ENCODE peak calls at places on chromosomes 11 and 22, in six cellular contexts. One of them, this sample, is unnamed.

GRCh38 chr11:46247664-46248063 is 29.8 kb upstream of the CREB3L1 start:
- DNase-seq in adrenal gland: peak
- DNase-seq in natural killer cell: no peak
- DNase-seq in AG10803: peak
- DNase-seq in upper lobe of right lung: no peak
- DNase-seq in transverse colon: peak
- DNase-seq in this sample: peak

GRCh38 chr11:100930185-100930778 is 199.3 kb downstream of the PGR start:
- DNase-seq in adrenal gland: no peak
- DNase-seq in upper lobe of right lung: no peak
- DNase-seq in natural killer cell: no peak
- DNase-seq in transverse colon: no peak
- DNase-seq in AG10803: peak
- DNase-seq in this sample: peak

GRCh38 chr22:34055525-34056200 is 135.4 kb upstream of the LARGE1 start:
- DNase-seq in AG10803: peak
- DNase-seq in natural killer cell: no peak
- DNase-seq in transverse colon: no peak
- DNase-seq in adrenal gland: no peak
- DNase-seq in upper lobe of right lung: no peak
- DNase-seq in this sample: no peak

GRCh38 chr11:78277314-78277994 is 88.7 kb downstream of the USP35 start:
- DNase-seq in upper lobe of right lung: peak
- DNase-seq in transverse colon: peak
- DNase-seq in natural killer cell: no peak
- DNase-seq in adrenal gland: no peak
- DNase-seq in AG10803: no peak
- DNase-seq in this sample: no peak

GRCh38 chr11:3747704-3748103 is 49.6 kb downstream of the NUP98 start:
- DNase-seq in transverse colon: no peak
- DNase-seq in upper lobe of right lung: no peak
- DNase-seq in natural killer cell: no peak
- DNase-seq in AG10803: peak
- DNase-seq in adrenal gland: no peak
- DNase-seq in this sample: peak

GRCh38 chr22:47357086-47357485 is 594.6 kb downstream of the TBC1D22A start:
- DNase-seq in upper lobe of right lung: no peak
- DNase-seq in AG10803: no peak
- DNase-seq in natural killer cell: no peak
- DNase-seq in transverse colon: no peak
- DNase-seq in adrenal gland: no peak
- DNase-seq in this sample: no peak

GRCh38 chr22:21759631-21760030 is 24.0 kb upstream of the YPEL1 start:
- DNase-seq in transverse colon: no peak
- DNase-seq in upper lobe of right lung: no peak
- DNase-seq in adrenal gland: no peak
- DNase-seq in AG10803: no peak
- DNase-seq in natural killer cell: no peak
- DNase-seq in this sample: no peak

GRCh38 chr11:61028135-61028729 is 56.8 kb downstream of the CD6 start:
- DNase-seq in adrenal gland: no peak
- DNase-seq in upper lobe of right lung: no peak
- DNase-seq in AG10803: no peak
- DNase-seq in natural killer cell: no peak
- DNase-seq in transverse colon: peak
- DNase-seq in this sample: no peak

GRCh38 chr11:69598147-69598546 is 42.8 kb upstream of the CCND1 start:
- DNase-seq in AG10803: peak
- DNase-seq in natural killer cell: no peak
- DNase-seq in adrenal gland: no peak
- DNase-seq in upper lobe of right lung: no peak
- DNase-seq in transverse colon: no peak
- DNase-seq in this sample: peak

GRCh38 chr11:103789957-103790356 is 246.5 kb upstream of the DDI1 start:
- DNase-seq in upper lobe of right lung: no peak
- DNase-seq in AG10803: no peak
- DNase-seq in transverse colon: no peak
- DNase-seq in adrenal gland: no peak
- DNase-seq in natural killer cell: no peak
- DNase-seq in this sample: no peak

GRCh38 chr11:94649925-94650623 is 82.9 kb downstream of the PIWIL4 start:
- DNase-seq in upper lobe of right lung: no peak
- DNase-seq in natural killer cell: no peak
- DNase-seq in adrenal gland: no peak
- DNase-seq in transverse colon: no peak
- DNase-seq in AG10803: peak
- DNase-seq in this sample: peak

GRCh38 chr11:8671242-8671641 is 11.2 kb downstream of the TRIM66 start:
- DNase-seq in natural killer cell: no peak
- DNase-seq in transverse colon: peak
- DNase-seq in adrenal gland: peak
- DNase-seq in AG10803: peak
- DNase-seq in upper lobe of right lung: no peak
- DNase-seq in this sample: peak

GRCh38 chr22:46797355-46797754 is 34.9 kb downstream of the TBC1D22A start:
- DNase-seq in natural killer cell: no peak
- DNase-seq in adrenal gland: no peak
- DNase-seq in AG10803: peak
- DNase-seq in transverse colon: no peak
- DNase-seq in upper lobe of right lung: no peak
- DNase-seq in this sample: peak

GRCh38 chr11:43825217-43825816 is 55.3 kb upstream of the ALKBH3 start:
- DNase-seq in adrenal gland: peak
- DNase-seq in natural killer cell: no peak
- DNase-seq in transverse colon: no peak
- DNase-seq in upper lobe of right lung: no peak
- DNase-seq in AG10803: peak
- DNase-seq in this sample: peak
- TF ChIP-seq CTCF in adrenal gland: peak
- TF ChIP-seq CTCF in natural killer cell: peak
- TF ChIP-seq CTCF in transverse colon: peak
- TF ChIP-seq CTCF in upper lobe of right lung: peak
- TF ChIP-seq CTCF in AG10803: peak
- TF ChIP-seq CTCF in this sample: peak

GRCh38 chr11:65663634-65664200 is 1.0 kb upstream of the RELA start:
- DNase-seq in adrenal gland: peak
- DNase-seq in AG10803: peak
- DNase-seq in transverse colon: peak
- DNase-seq in natural killer cell: no peak
- DNase-seq in upper lobe of right lung: peak
- DNase-seq in this sample: peak

GRCh38 chr11:65660038-65660437 is 2.7 kb downstream of the RELA start:
- DNase-seq in adrenal gland: no peak
- DNase-seq in upper lobe of right lung: no peak
- DNase-seq in natural killer cell: no peak
- DNase-seq in AG10803: no peak
- DNase-seq in transverse colon: no peak
- DNase-seq in this sample: no peak

GRCh38 chr11:65661599-65662246 is 993 bp downstream of the RELA start:
- DNase-seq in natural killer cell: no peak
- DNase-seq in upper lobe of right lung: no peak
- DNase-seq in transverse colon: no peak
- DNase-seq in AG10803: no peak
- DNase-seq in adrenal gland: peak
- DNase-seq in this sample: no peak

GRCh38 chr11:65662247-65662801 is 392 bp downstream of the RELA start:
- DNase-seq in adrenal gland: peak
- DNase-seq in transverse colon: no peak
- DNase-seq in natural killer cell: no peak
- DNase-seq in AG10803: no peak
- DNase-seq in upper lobe of right lung: no peak
- DNase-seq in this sample: peak

GRCh38 chr11:65662802-65663633 is at the start of gene RELA:
- DNase-seq in AG10803: peak
- DNase-seq in transverse colon: peak
- DNase-seq in upper lobe of right lung: peak
- DNase-seq in natural killer cell: peak
- DNase-seq in adrenal gland: peak
- DNase-seq in this sample: peak
- TF ChIP-seq CTCF in AG10803: no peak
- TF ChIP-seq CTCF in transverse colon: no peak
- TF ChIP-seq CTCF in upper lobe of right lung: peak
- TF ChIP-seq CTCF in natural killer cell: no peak
- TF ChIP-seq CTCF in adrenal gland: peak
- TF ChIP-seq CTCF in this sample: no peak

GRCh38 chr11:81839016-81839415 is 894.6 kb downstream of the FAM181B start:
- DNase-seq in AG10803: no peak
- DNase-seq in transverse colon: no peak
- DNase-seq in adrenal gland: no peak
- DNase-seq in upper lobe of right lung: no peak
- DNase-seq in natural killer cell: no peak
- DNase-seq in this sample: no peak
- TF ChIP-seq CTCF in AG10803: no peak
- TF ChIP-seq CTCF in transverse colon: no peak
- TF ChIP-seq CTCF in adrenal gland: no peak
- TF ChIP-seq CTCF in upper lobe of right lung: no peak
- TF ChIP-seq CTCF in natural killer cell: no peak
- TF ChIP-seq CTCF in this sample: no peak

GRCh38 chr11:2394818-2395105 is 5.8 kb upstream of the TSSC4 start:
- DNase-seq in AG10803: no peak
- DNase-seq in transverse colon: no peak
- DNase-seq in natural killer cell: no peak
- DNase-seq in adrenal gland: no peak
- DNase-seq in upper lobe of right lung: no peak
- DNase-seq in this sample: no peak

GRCh38 chr11:2393111-2393868 is 7.3 kb upstream of the TSSC4 start:
- DNase-seq in transverse colon: no peak
- DNase-seq in upper lobe of right lung: no peak
- DNase-seq in natural killer cell: no peak
- DNase-seq in adrenal gland: no peak
- DNase-seq in AG10803: no peak
- DNase-seq in this sample: no peak

GRCh38 chr11:2395211-2395730 is 5.3 kb upstream of the TSSC4 start:
- DNase-seq in upper lobe of right lung: no peak
- DNase-seq in AG10803: no peak
- DNase-seq in natural killer cell: no peak
- DNase-seq in adrenal gland: no peak
- DNase-seq in transverse colon: no peak
- DNase-seq in this sample: no peak

GRCh38 chr11:2395856-2396255 is 4.7 kb upstream of the TSSC4 start:
- DNase-seq in AG10803: no peak
- DNase-seq in natural killer cell: no peak
- DNase-seq in adrenal gland: no peak
- DNase-seq in upper lobe of right lung: no peak
- DNase-seq in transverse colon: no peak
- DNase-seq in this sample: no peak

GRCh38 chr11:2393941-2394817 is 6.4 kb upstream of the TSSC4 start:
- DNase-seq in adrenal gland: no peak
- DNase-seq in transverse colon: no peak
- DNase-seq in AG10803: no peak
- DNase-seq in upper lobe of right lung: no peak
- DNase-seq in natural killer cell: no peak
- DNase-seq in this sample: no peak
- TF ChIP-seq CTCF in adrenal gland: no peak
- TF ChIP-seq CTCF in transverse colon: no peak
- TF ChIP-seq CTCF in AG10803: no peak
- TF ChIP-seq CTCF in upper lobe of right lung: no peak
- TF ChIP-seq CTCF in natural killer cell: no peak
- TF ChIP-seq CTCF in this sample: peak

GRCh38 chr22:37283393-37283937 is 1.2 kb downstream of the CYTH4 start:
- DNase-seq in AG10803: no peak
- DNase-seq in adrenal gland: no peak
- DNase-seq in transverse colon: peak
- DNase-seq in natural killer cell: no peak
- DNase-seq in upper lobe of right lung: no peak
- DNase-seq in this sample: no peak
- TF ChIP-seq CTCF in AG10803: no peak
- TF ChIP-seq CTCF in adrenal gland: peak
- TF ChIP-seq CTCF in transverse colon: peak
- TF ChIP-seq CTCF in natural killer cell: no peak
- TF ChIP-seq CTCF in upper lobe of right lung: no peak
- TF ChIP-seq CTCF in this sample: peak

DNA sequence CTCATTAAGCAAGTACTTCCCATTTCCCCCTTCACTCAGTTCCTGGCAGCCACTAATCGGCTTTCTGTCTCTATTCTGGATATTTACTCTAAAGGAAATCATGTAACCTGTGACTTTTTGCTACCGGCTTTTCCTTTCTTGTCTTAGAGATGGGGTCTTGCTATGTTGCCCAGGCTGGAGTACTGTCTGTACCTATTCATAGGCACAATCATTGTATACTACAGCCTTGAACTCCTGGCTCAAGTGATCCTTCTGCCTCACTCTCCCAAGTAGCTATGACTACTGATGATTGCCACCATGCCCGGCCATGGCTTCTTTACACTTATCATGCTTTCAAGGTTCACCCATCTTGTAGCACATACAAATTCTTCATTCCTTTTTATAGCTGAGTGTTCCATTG is 12.4 kb downstream of the SLC25A17 start:
- DNase-seq in natural killer cell: no peak
- DNase-seq in AG10803: no peak
- DNase-seq in upper lobe of right lung: no peak
- DNase-seq in adrenal gland: no peak
- DNase-seq in transverse colon: no peak
- DNase-seq in this sample: no peak
- TF ChIP-seq CTCF in natural killer cell: no peak
- TF ChIP-seq CTCF in AG10803: no peak
- TF ChIP-seq CTCF in upper lobe of right lung: no peak
- TF ChIP-seq CTCF in adrenal gland: no peak
- TF ChIP-seq CTCF in transverse colon: no peak
- TF ChIP-seq CTCF in this sample: no peak

DNA sequence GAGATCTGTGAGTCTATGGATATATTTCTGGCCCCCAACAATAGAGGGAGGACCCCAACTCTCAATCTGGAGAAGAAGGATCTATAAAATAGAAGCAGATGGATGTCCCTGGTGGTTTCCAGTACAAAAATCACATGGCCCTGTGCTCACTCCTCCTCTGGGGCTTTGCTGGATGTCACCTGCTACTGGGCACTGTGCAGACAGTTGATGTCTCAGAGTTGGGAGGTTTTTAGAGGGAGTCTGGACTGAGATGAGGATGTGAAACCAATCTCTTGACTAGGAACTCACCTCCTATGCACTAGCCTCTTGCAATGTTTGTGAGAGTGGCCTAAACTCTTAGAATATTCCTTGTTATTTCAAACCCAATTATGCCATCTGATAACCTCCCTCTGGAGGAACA is 107.2 kb downstream of the SCN3B start:
- DNase-seq in upper lobe of right lung: no peak
- DNase-seq in adrenal gland: no peak
- DNase-seq in transverse colon: no peak
- DNase-seq in AG10803: no peak
- DNase-seq in natural killer cell: no peak
- DNase-seq in this sample: no peak
- TF ChIP-seq CTCF in upper lobe of right lung: no peak
- TF ChIP-seq CTCF in adrenal gland: no peak
- TF ChIP-seq CTCF in transverse colon: no peak
- TF ChIP-seq CTCF in AG10803: no peak
- TF ChIP-seq CTCF in natural killer cell: no peak
- TF ChIP-seq CTCF in this sample: no peak

This sample was measured in choroid plexus epithelial cell.